ENCODE peak calls at places on chromosomes 3 and 15, in ten cellular contexts. P is psoas muscle; Y is amygdala; S is stimulated activated naive CD4-positive, alpha-beta T cell; X is AG08395; C is RPMI8226; O is dorsolateral prefrontal cortex; R is GM04503; J is COR-L47; Z is NAMALWA. N is an unnamed sample.

GRCh38 chr3:46860381-46861292 is 2.6 kb downstream of the MYL3 start:
- DNase-seq in X (no peak), S (no peak), O (no peak), P (peak), J (no peak), Z (peak), R (no peak), Y (no peak), C (peak), N (no peak)

GRCh38 chr3:44109997-44110396 is 131.7 kb upstream of the TOPAZ1 start:
- DNase-seq in S (no peak), C (no peak), Y (no peak), J (no peak), Z (no peak), R (no peak), X (no peak), O (no peak), P (no peak), N (peak)

GRCh38 chr15:74275957-74276356 is 39.8 kb downstream of the CCDC33 start:
- DNase-seq in Z (peak), R (no peak), C (peak), O (no peak), X (no peak), Y (no peak), P (no peak), J (no peak), S (no peak), N (no peak)

GRCh38 chr3:16338124-16338523 is 73.1 kb downstream of the OXNAD1 start:
- DNase-seq in P (no peak), R (no peak), S (no peak), Z (peak), X (peak), O (no peak), Y (no peak), J (no peak), C (no peak), N (no peak)

GRCh38 chr3:78804251-78805037 is 963.4 kb downstream of the ROBO1 start:
- DNase-seq in R (peak), P (no peak), J (no peak), Z (no peak), Y (no peak), C (no peak), S (no peak), X (peak), O (no peak), N (no peak)

GRCh38 chr3:37054370-37054769 is 61.1 kb downstream of the MLH1 start:
- DNase-seq in J (no peak), P (no peak), Y (no peak), X (peak), C (no peak), O (no peak), S (no peak), R (peak), Z (peak), N (no peak)

GRCh38 chr3:47370887-47371697 is 9.7 kb upstream of the PTPN23 start:
- DNase-seq in X (peak), J (no peak), R (no peak), C (peak), P (no peak), S (peak), Z (peak), O (no peak), Y (no peak), N (no peak)

GRCh38 chr15:77187751-77188464 is 117.0 kb upstream of the TSPAN3 start:
- DNase-seq in R (peak), C (peak), S (no peak), J (no peak), Y (no peak), O (no peak), X (peak), Z (peak), P (no peak), N (no peak)

GRCh38 chr3:194487289-194488006 is 646 bp upstream of the ATP13A3 start:
- DNase-seq in P (peak), S (peak), R (no peak), Y (no peak), X (no peak), J (no peak), O (no peak), Z (no peak), C (peak), N (peak)

N was measured in DMS79 treated with DMSO at 0.1 percent for 48 hours.